ENCODE peak calls at places on chromosome 11, in ten cellular contexts. E is activated naive CD4-positive, alpha-beta T cell treated with anti-CD3 and anti-CD28 coated beads for 36 hours; U is right atrium auricular region; I is ecto neural progenitor cell; P is stimulated activated CD4-positive, alpha-beta T cell treated with anti-CD3 and anti-CD28 coated beads, Interleukin-4, amount 100 ng/mL, for 1 hour; C is MCF 10A; Q is GM03348; J is HAP-1; Z is effector CD8-positive, alpha-beta T cell; T is NCI-H1930. K is an unnamed sample.

GRCh38 chr11:12539570-12539969 is 134.7 kb upstream of the TEAD1 start:
- DNase-seq in J (no peak), Q (peak), C (peak), T (no peak), U (no peak), P (no peak), I (no peak), E (no peak), Z (no peak), K (no peak)

GRCh38 chr11:93236741-93237675 is 39.2 kb upstream of the SLC36A4 start:
- DNase-seq in U (no peak), I (no peak), E (peak), P (no peak), J (peak), Q (peak), T (no peak), Z (no peak), C (peak), K (no peak)

GRCh38 chr11:33970984-33971466 is 79.1 kb upstream of the LMO2 start:
- DNase-seq in P (peak), I (peak), Q (peak), U (peak), Z (no peak), E (peak), T (peak), J (peak), C (peak), K (peak)

GRCh38 chr11:73969091-73969490 is 13.6 kb downstream of the UCP2 start:
- DNase-seq in E (no peak), Z (no peak), P (no peak), J (no peak), Q (no peak), T (no peak), U (no peak), I (no peak), C (no peak), K (no peak)

GRCh38 chr11:107669156-107669740 is 42.6 kb downstream of the SLN start:
- DNase-seq in J (no peak), Q (no peak), P (no peak), E (no peak), Z (no peak), T (no peak), U (no peak), I (no peak), C (no peak), K (no peak)

GRCh38 chr11:12542186-12542935 is 131.9 kb upstream of the TEAD1 start:
- DNase-seq in Q (no peak), C (no peak), E (no peak), T (no peak), J (no peak), U (peak), I (no peak), Z (no peak), P (no peak), K (no peak)

GRCh38 chr11:114771172-114771571 is 92.8 kb downstream of the NXPE2 start:
- DNase-seq in C (no peak), U (no peak), Q (no peak), J (no peak), E (no peak), P (no peak), T (no peak), I (no peak), Z (no peak), K (no peak)

GRCh38 chr11:28697920-28698827 is 590.0 kb downstream of the METTL15 start:
- DNase-seq in P (peak), C (peak), J (peak), T (peak), Q (peak), I (peak), E (peak), Z (no peak), U (no peak), K (peak)

K was measured in sciatic nerve.